ENCODE peak calls at places on chromosomes 12 and 14, in seven cellular contexts. B is left ventricle myocardium inferior, Z is cardiac muscle cell, C is OCI-LY7, J is WTC11, A is A549, L is MCF 10A. W is an unnamed sample.

GRCh38 chr12:1410794-1411193 is 183.6 kb downstream of the FBXL14 start:
- DNase-seq in B (no peak), C (no peak), L (no peak), J (no peak), Z (no peak), A (no peak), W (no peak)

GRCh38 chr14:68824517-68825347 is 31.9 kb upstream of the ZFP36L1 start:
- DNase-seq in L (peak), B (peak), C (peak), Z (peak), J (peak), A (peak), W (peak)

GRCh38 chr12:52691076-52691764 is 11.0 kb upstream of the KRT1 start:
- DNase-seq in B (no peak), A (no peak), Z (peak), L (no peak), C (peak), J (peak), W (no peak)

GRCh38 chr14:50035214-50035613 is 81.2 kb downstream of the VCPKMT start:
- DNase-seq in B (no peak), C (no peak), L (peak), Z (no peak), J (no peak), A (no peak), W (no peak)

GRCh38 chr12:12954361-12954760 is 2.4 kb upstream of the GPRC5D start:
- DNase-seq in L (no peak), A (peak), B (no peak), C (no peak), Z (no peak), J (no peak), W (no peak)

GRCh38 chr14:101559624-101560533 is 1.4 kb upstream of the DIO3 start:
- DNase-seq in Z (peak), A (no peak), L (no peak), C (no peak), J (peak), B (peak), W (no peak)

GRCh38 chr14:33580221-33580749 is 370.6 kb downstream of the EGLN3 start:
- DNase-seq in Z (no peak), L (no peak), J (no peak), A (no peak), B (no peak), C (no peak), W (no peak)

GRCh38 chr12:76670776-76671175 is 93.1 kb upstream of the ZDHHC17 start:
- DNase-seq in L (peak), B (no peak), J (no peak), Z (no peak), C (no peak), A (no peak), W (no peak)

GRCh38 chr14:92280554-92281262 is 42.3 kb upstream of the SLC24A4 start:
- DNase-seq in L (no peak), Z (no peak), C (no peak), B (no peak), J (no peak), A (no peak), W (no peak)

GRCh38 chr12:103768467-103769123 is 72.4 kb downstream of the NT5DC3 start:
- DNase-seq in C (no peak), B (no peak), A (peak), L (no peak), Z (no peak), J (no peak), W (no peak)

GRCh38 chr12:122348505-122348904 is 74.0 kb downstream of the CLIP1 start:
- DNase-seq in J (no peak), B (no peak), Z (no peak), C (no peak), A (no peak), L (no peak), W (no peak)

GRCh38 chr12:122352394-122352793 is 70.1 kb downstream of the CLIP1 start:
- DNase-seq in J (no peak), Z (no peak), B (no peak), L (no peak), C (no peak), A (no peak), W (no peak)

GRCh38 chr12:122346054-122346453 is 76.4 kb downstream of the CLIP1 start:
- DNase-seq in L (no peak), Z (no peak), J (no peak), A (no peak), B (no peak), C (no peak), W (no peak)

GRCh38 chr12:122349078-122349477 is 73.4 kb downstream of the CLIP1 start:
- DNase-seq in A (no peak), L (no peak), B (no peak), C (no peak), J (no peak), Z (no peak), W (no peak)

GRCh38 chr12:122350444-122350843 is 72.0 kb downstream of the CLIP1 start:
- DNase-seq in Z (no peak), B (peak), C (no peak), J (no peak), A (no peak), L (no peak), W (no peak)
- TF ChIP-seq CTCF in Z (peak), B (peak), C (no peak), J (no peak), A (no peak), L (no peak), W (no peak)

DNA sequence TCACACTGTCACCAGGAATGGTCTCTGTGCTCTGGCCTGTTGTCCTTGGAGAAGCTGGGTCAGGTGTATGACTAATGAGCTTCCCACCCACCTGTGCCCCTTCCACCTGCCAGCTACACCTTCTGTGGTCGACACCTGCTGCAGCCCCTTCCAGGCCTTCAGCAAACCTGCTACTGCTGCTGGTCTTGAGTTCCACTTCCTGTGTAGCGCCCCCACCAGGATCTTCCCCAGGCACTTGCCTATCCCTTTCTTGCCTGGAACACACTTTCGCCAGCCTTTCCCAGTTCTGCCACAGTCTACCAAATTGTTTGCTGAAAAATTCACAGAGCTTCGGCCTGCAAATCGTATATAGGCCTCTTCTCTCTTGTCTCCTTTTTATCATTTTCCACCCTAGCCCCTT is 75.3 kb downstream of the CRACR2A start:
- DNase-seq in A (no peak), J (no peak), L (no peak), B (no peak), C (no peak), Z (no peak), W (no peak)
- TF ChIP-seq CTCF in A (no peak), J (no peak), L (no peak), B (no peak), C (peak), Z (no peak), W (no peak)

DNA sequence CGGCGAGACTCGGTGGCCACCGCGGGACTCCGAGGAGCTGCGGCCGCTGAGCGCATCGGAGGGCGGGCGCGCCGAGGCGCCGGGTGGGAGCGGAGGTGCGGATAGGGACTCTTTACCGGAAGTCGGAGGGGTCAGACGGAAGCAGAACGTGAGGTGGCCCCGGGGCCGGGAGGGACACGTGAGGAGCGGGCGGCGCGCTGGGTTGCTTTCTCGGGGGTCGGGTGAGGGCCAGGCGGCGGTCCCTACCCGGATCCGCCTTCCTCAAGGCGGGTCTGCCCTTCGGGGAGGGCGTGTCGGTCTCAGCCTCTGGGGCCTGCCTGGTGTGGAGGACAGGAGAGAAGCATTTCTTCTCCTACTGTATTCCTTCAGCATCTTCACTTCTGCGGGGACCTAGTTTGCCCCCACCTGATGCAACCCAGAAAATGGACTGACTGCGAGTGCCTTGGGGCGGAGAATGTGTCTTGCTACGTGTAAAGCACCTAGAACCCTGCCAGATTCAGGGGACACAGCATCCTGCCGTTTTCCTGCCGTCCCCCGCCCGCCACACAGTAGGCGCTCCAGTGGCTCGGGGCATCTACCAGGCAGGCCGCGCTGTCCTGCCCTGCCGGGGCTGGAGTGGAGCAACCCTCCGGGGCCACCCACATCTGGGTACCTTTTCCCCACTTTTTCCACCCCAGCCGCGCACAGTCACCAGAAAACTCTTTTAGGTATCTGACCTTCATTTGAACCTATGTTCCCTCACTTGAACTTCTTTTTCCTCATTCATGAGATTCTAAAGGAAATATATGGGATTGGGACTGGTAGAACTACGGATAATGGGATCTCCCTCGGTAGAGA is 562 bp upstream of the ATXN2 start:
- DNase-seq in J (peak), A (peak), Z (peak), C (peak), B (peak), L (peak), W (peak)
- TF ChIP-seq CTCF in J (no peak), A (no peak), Z (no peak), C (no peak), B (no peak), L (no peak), W (no peak)

DNA sequence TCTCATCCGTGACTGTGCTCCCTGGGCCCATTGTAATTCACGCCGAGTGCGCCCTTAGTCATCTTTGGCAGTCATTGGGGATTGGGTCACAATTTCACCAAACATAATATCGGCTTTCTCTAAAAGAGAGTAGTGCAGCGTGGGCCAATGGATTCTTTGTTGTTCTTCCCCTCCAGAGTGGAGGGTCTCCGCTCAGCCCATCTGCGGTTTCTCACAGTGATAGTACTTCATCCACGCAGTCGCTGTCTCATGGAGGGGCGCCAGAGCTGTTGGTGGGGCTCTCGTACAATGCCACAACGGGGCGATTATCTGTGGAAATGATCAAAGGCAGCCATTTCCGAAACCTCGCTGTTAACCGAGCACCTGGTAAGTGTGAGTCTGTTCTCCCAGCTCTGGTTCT is 321.8 kb downstream of the SNAPC1 start:
- DNase-seq in Z (no peak), J (no peak), A (no peak), L (no peak), B (no peak), C (no peak), W (no peak)
- TF ChIP-seq CTCF in Z (no peak), J (no peak), A (no peak), L (no peak), B (no peak), C (no peak), W (no peak)

GRCh38 chr12:113837528-113838296 is 128.4 kb downstream of the RBM19 start:
- DNase-seq in C (no peak), Z (no peak), L (no peak), J (no peak), B (no peak), A (no peak), W (no peak)
- TF ChIP-seq CTCF in C (no peak), Z (peak), L (no peak), J (no peak), B (no peak), A (no peak), W (no peak)

DNA sequence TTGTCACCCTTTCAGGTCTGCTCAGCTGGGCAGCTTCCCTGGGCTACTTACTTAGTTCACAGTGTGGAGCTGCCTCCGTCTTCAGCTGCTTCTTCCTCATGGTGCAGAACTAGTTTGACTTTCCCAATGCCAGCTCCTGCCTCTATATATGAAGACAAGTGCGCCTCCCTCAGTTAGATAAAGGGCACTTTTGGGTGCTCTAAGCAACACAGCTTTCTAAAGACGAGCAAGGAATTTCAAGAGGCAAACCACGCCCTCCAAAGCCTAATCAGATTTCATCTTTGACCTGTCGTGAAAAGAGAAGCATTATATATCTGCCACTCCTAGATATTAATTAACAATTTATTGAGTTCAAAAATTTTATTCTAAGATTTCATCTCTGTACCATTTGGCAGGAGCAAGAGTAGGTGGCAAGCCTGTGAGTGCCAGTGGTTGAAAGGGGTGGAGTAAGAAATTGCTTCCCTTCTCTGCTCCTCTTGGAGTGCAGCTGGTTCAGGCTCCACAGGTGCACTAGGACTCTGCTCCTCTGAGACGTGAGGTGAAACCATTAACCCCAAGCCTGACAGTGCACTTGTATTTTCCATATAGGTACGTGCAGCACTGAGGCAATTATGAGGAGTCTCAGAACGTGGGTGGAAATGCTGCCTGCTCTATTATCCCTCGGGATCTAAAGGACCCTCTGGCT is 2.1 kb upstream of the SLC11A2 start:
- DNase-seq in B (no peak), L (peak), C (peak), A (peak), Z (peak), J (no peak), W (no peak)
- TF ChIP-seq CTCF in B (peak), L (peak), C (peak), A (peak), Z (peak), J (no peak), W (peak)

GRCh38 chr14:103103461-103104388 is 9.2 kb downstream of the EXOC3L4 start:
- DNase-seq in A (peak), B (peak), Z (peak), L (peak), C (no peak), J (peak), W (no peak)
- TF ChIP-seq CTCF in A (peak), B (peak), Z (peak), L (peak), C (no peak), J (no peak), W (no peak)

DNA sequence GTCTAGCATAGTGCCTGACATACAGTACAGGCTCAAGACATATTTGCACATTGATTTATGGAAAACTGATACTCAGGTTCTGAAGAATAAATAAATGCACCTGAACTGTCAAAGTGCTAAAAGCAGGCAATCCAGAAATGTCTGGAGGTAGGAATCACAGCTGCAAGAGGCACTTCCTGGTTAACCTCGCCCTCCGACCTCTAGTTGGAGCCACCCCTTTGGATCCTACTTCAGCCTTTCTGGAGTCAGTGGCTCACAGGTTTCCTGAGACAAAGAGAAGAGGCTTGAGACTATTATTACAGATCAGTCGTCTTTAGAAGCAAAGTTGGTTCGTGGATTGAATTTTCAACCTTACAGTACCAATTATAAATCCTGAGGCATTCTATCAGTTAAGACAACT is 13.0 kb downstream of the TCP11L2 start:
- DNase-seq in C (no peak), B (no peak), A (no peak), J (no peak), Z (no peak), L (no peak), W (no peak)
- TF ChIP-seq CTCF in C (peak), B (no peak), A (no peak), J (no peak), Z (no peak), L (no peak), W (no peak)

GRCh38 chr12:3694673-3695072 is 58.2 kb downstream of the CRACR2A start:
- DNase-seq in B (no peak), Z (no peak), J (no peak), L (no peak), A (no peak), C (no peak), W (no peak)
- TF ChIP-seq CTCF in B (no peak), Z (no peak), J (no peak), L (no peak), A (no peak), C (no peak), W (no peak)